ENCODE peak calls at places on chromosome 13, in six cellular contexts. K is fibroblast of lung, G is lower leg skin, E is OCI-LY7, H is left ventricle myocardium inferior, U is hepatocyte. N is an unnamed sample.

GRCh38 chr13:49421391-49421790 is 22.5 kb downstream of the CAB39L start:
- DNase-seq in K (no peak), G (no peak), E (peak; percentile 83), H (no peak), U (peak; percentile 19), N (no peak)

GRCh38 chr13:93561553-93561952 is 334.9 kb downstream of the GPC6 start:
- DNase-seq in K (no peak), G (no peak), E (no peak), H (no peak), U (no peak), N (no peak)

GRCh38 chr13:39273953-39274352 is 235.7 kb downstream of the NHLRC3 start:
- DNase-seq in K (peak; percentile 20), G (no peak), E (peak; percentile 47), H (no peak), U (peak; percentile 42), N (no peak)

GRCh38 chr13:112783946-112784500 is 94.2 kb downstream of the ATP11A start:
- DNase-seq in K (no peak), G (no peak), E (no peak), H (no peak), U (no peak), N (peak; percentile 18)

GRCh38 chr13:94993608-94994007 is 281.3 kb upstream of the SOX21 start:
- DNase-seq in K (no peak), G (no peak), E (no peak), H (no peak), U (no peak), N (no peak)

GRCh38 chr13:107370036-107370785 is 802.3 kb upstream of the ARGLU1 start:
- DNase-seq in K (peak; percentile 78), G (no peak), E (no peak), H (no peak), U (no peak), N (no peak)

GRCh38 chr13:50319603-50320296 is 304.5 kb downstream of the KCNRG start:
- DNase-seq in K (peak; percentile 36), G (no peak), E (no peak), H (no peak), U (peak; percentile 30), N (no peak)

GRCh38 chr13:27020415-27020814 is 151.2 kb downstream of the USP12 start:
- DNase-seq in K (no peak), G (no peak), E (no peak), H (no peak), U (no peak), N (no peak)

GRCh38 chr13:46010148-46010547 is 42.4 kb downstream of the ZC3H13 start:
- DNase-seq in K (peak; percentile 9), G (no peak), E (no peak), H (no peak), U (peak; percentile 22), N (no peak)

GRCh38 chr13:90068658-90069057 is 1278.8 kb upstream of the MIR17HG start:
- DNase-seq in K (no peak), G (no peak), E (no peak), H (no peak), U (no peak), N (no peak)

GRCh38 chr13:33334831-33335230 is 49.3 kb upstream of the STARD13 start:
- DNase-seq in K (no peak), G (no peak), E (no peak), H (no peak), U (no peak), N (no peak)

GRCh38 chr13:29886446-29886845 is 36.0 kb upstream of the UBL3 start:
- DNase-seq in K (no peak), G (no peak), E (no peak), H (no peak), U (no peak), N (no peak)

GRCh38 chr13:107866666-107867623 is 348.4 kb downstream of the LIG4 start:
- DNase-seq in K (peak; percentile 60), G (no peak), E (no peak), H (no peak), U (peak; percentile 61), N (no peak)

GRCh38 chr13:106156468-106156867 is 379.0 kb downstream of the EFNB2 start:
- DNase-seq in K (peak; percentile 97), G (no peak), E (no peak), H (no peak), U (peak; percentile 49), N (no peak)

GRCh38 chr13:51534075-51534817 is 50.0 kb upstream of the WDFY2 start:
- DNase-seq in K (no peak), G (no peak), E (no peak), H (peak; percentile 32), U (no peak), N (peak; percentile 21)

GRCh38 chr13:106507560-106508274 is 27.7 kb downstream of the EFNB2 start:
- DNase-seq in K (peak; percentile 98), G (no peak), E (no peak), H (no peak), U (peak; percentile 52), N (no peak)

GRCh38 chr13:114219406-114219805 is 15.3 kb upstream of the CDC16 start:
- DNase-seq in K (no peak), G (no peak), E (no peak), H (no peak), U (no peak), N (no peak)

GRCh38 chr13:81406639-81407292 is 1065.8 kb upstream of the SPRY2 start:
- DNase-seq in K (no peak), G (no peak), E (no peak), H (no peak), U (no peak), N (no peak)

DNA sequence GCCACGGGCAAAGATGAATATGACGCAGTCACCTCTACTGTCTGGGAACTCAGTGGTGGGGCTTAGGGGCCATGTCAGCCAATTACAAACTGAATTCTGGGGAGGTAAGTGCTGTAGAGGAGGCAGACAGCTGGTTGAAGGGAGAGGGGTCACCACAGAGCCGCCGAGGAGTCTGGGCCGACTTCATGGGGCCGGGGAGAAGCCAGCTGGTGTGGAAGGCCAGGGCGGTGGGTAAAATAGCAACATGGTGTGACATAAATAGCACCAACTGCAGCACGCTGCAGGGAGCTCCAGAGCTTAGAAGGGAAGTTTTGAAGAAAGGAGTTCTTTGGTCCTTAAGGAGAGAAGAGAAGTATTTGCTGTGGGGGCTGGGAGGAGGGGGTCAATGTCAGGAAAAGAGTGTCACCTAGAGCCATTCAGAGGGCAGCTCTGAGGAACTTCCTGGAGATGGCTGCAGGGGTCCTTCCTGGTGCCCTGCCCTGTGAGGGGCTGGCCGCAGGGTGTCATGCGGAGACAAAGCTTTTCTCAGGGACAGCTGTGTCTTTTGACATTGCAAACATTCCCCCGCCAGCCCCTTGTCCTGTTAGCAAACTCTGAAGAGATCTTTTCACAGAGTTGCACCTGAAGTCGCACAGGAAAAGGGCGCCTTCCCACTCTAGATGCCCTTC is 6.4 kb downstream of the METTL21C start:
- DNase-seq in K (no peak), G (no peak), E (no peak), H (no peak), U (no peak), N (no peak)
- H3K4me3 ChIP-seq in K (no peak overlapping the region), G (no peak overlapping the region), E (no peak overlapping the region), H (no peak overlapping the region), U (no peak overlapping the region), N (no peak overlapping the region)

DNA sequence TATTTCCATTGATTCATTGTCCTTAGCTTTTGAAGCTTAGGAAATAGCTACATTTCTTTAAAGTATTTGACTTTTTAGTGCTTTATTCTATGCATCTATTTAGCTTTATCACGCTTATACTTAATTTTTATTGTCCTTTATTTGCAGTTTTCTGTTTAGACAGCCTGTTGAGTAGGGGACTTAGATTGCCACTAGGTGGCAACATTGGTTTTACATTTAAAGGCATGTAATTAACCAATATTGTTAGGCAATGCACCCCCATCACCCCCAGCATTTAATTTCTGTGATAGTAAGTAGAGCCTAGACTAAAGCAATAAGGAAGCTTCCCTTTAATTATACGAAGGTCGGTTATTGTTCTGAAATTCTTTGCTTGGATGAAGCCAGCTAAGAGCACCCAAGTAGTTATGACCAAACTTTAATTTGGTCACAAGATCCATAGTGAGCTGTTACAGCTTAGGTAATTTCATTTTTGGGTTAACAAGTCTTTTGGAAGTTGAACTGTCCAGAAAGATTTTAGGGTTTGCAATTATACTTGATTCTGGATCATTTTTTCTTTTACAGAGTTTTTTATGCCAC is 36.5 kb downstream of the B3GLCT start:
- DNase-seq in K (peak; percentile 72), G (no peak), E (peak; percentile 84), H (no peak), U (peak; percentile 72), N (no peak)
- TF ChIP-seq CTCF in K (peak; percentile 70), G (no peak), E (peak; percentile 97), H (peak; percentile 78), U (peak; percentile 88), N (peak; percentile 68)

GRCh38 chr13:97111705-97112104 is 110.4 kb upstream of the MBNL2 start:
- DNase-seq in K (no peak), G (no peak), E (no peak), H (no peak), U (no peak), N (no peak)

GRCh38 chr13:97107815-97108534 is 113.7 kb upstream of the OXGR1 start:
- DNase-seq in K (no peak), G (no peak), E (no peak), H (no peak), U (no peak), N (no peak)

GRCh38 chr13:97108535-97108910 is 113.6 kb upstream of the MBNL2 start:
- DNase-seq in K (peak; percentile 63), G (no peak), E (no peak), H (no peak), U (no peak), N (peak; percentile 84)

GRCh38 chr13:97109256-97109655 is 112.9 kb upstream of the MBNL2 start:
- DNase-seq in K (no peak), G (no peak), E (no peak), H (no peak), U (no peak), N (no peak)

DNA sequence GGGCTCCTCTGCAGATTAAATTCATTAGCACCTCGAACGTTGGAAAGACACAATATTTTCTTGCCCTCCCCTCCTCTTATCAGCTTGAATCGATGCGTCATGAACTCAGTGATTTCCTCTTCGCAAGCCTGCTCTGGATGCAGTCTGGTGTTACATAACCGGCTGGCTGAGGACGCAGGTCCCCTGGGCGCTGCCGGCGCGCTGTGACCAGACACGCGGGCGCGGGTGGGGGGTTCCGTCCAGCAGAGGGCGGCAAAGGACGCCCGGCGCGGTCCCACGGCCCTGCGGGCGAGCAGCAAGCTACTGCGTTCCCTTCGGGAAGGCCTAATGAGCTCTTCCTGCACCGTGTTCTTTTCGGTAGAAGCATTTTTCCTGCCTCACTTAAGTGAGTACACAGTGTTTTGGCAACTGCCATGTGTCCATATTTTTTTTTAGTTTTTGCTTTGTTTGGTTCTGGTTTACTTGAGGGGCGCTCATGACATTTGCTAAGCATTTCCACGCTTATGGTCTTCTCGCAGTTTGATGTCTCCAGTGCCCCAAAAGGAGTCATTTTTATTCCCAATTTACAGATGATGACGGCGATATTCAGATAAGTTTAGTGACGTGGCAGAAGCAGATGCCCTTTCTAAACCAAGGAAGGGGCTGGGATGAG is 112.2 kb upstream of the MBNL2 start:
- DNase-seq in K (peak; percentile 79), G (peak; percentile 89), E (peak; percentile 45), H (peak; percentile 91), U (peak; percentile 94), N (peak; percentile 96)
- H3K4me3 ChIP-seq in K (no peak overlapping the region), G (no peak overlapping the region), E (no peak overlapping the region), H (peak overlapping the region; percentile 49), U (no peak overlapping the region), N (no peak overlapping the region)

GRCh38 chr13:37473035-37473434 is 125.5 kb downstream of the POSTN start:
- DNase-seq in K (no peak), G (no peak), E (peak; percentile 14), H (no peak), U (no peak), N (no peak)
- TF ChIP-seq CTCF in K (no peak), G (no peak), E (peak; percentile 72), H (no peak), U (no peak), N (no peak)

N was measured in adrenal gland.